ENCODE peak calls at places on chromosomes 5 and 9, in eight cellular contexts. One of them, this sample, is unnamed.

GRCh38 chr5:170907758-170908157 is 45.9 kb downstream of the RANBP17 start:
- DNase-seq in A549: no peak
- DNase-seq in hypothalamus: no peak
- DNase-seq in anterior cingulate cortex: no peak
- DNase-seq in stimulated activated CD8-positive, alpha-beta memory T cell treated with anti-CD3 and anti-CD28 coated beads, Interleukin-7, amount 100 ng/mL, for 4 hours: no peak
- DNase-seq in H9: no peak
- DNase-seq in neural crest cell: no peak
- DNase-seq in stimulated activated CD4-positive, alpha-beta T cell treated with anti-CD3 and anti-CD28 coated beads, Interleukin-15, amount 100 ng/mL, for 1 hour: no peak
- DNase-seq in this sample: no peak

GRCh38 chr9:88532320-88532719 is 2.7 kb upstream of the NXNL2 start:
- DNase-seq in A549: peak
- DNase-seq in hypothalamus: no peak
- DNase-seq in anterior cingulate cortex: no peak
- DNase-seq in stimulated activated CD8-positive, alpha-beta memory T cell treated with anti-CD3 and anti-CD28 coated beads, Interleukin-7, amount 100 ng/mL, for 4 hours: no peak
- DNase-seq in H9: peak
- DNase-seq in neural crest cell: peak
- DNase-seq in stimulated activated CD4-positive, alpha-beta T cell treated with anti-CD3 and anti-CD28 coated beads, Interleukin-15, amount 100 ng/mL, for 1 hour: no peak
- DNase-seq in this sample: no peak

GRCh38 chr5:145293716-145294115 is 541.4 kb downstream of the PRELID2 start:
- DNase-seq in A549: no peak
- DNase-seq in hypothalamus: no peak
- DNase-seq in anterior cingulate cortex: no peak
- DNase-seq in stimulated activated CD8-positive, alpha-beta memory T cell treated with anti-CD3 and anti-CD28 coated beads, Interleukin-7, amount 100 ng/mL, for 4 hours: no peak
- DNase-seq in H9: no peak
- DNase-seq in neural crest cell: no peak
- DNase-seq in stimulated activated CD4-positive, alpha-beta T cell treated with anti-CD3 and anti-CD28 coated beads, Interleukin-15, amount 100 ng/mL, for 1 hour: no peak
- DNase-seq in this sample: no peak

GRCh38 chr5:102971693-102972293 is 148.1 kb downstream of the GIN1 start:
- DNase-seq in A549: peak
- DNase-seq in hypothalamus: no peak
- DNase-seq in anterior cingulate cortex: no peak
- DNase-seq in stimulated activated CD8-positive, alpha-beta memory T cell treated with anti-CD3 and anti-CD28 coated beads, Interleukin-7, amount 100 ng/mL, for 4 hours: no peak
- DNase-seq in H9: no peak
- DNase-seq in neural crest cell: no peak
- DNase-seq in stimulated activated CD4-positive, alpha-beta T cell treated with anti-CD3 and anti-CD28 coated beads, Interleukin-15, amount 100 ng/mL, for 1 hour: no peak
- DNase-seq in this sample: no peak

GRCh38 chr9:137294684-137295312 is 7.3 kb downstream of the NRARP start:
- DNase-seq in A549: no peak
- DNase-seq in hypothalamus: no peak
- DNase-seq in anterior cingulate cortex: no peak
- DNase-seq in stimulated activated CD8-positive, alpha-beta memory T cell treated with anti-CD3 and anti-CD28 coated beads, Interleukin-7, amount 100 ng/mL, for 4 hours: no peak
- DNase-seq in H9: peak
- DNase-seq in neural crest cell: no peak
- DNase-seq in stimulated activated CD4-positive, alpha-beta T cell treated with anti-CD3 and anti-CD28 coated beads, Interleukin-15, amount 100 ng/mL, for 1 hour: no peak
- DNase-seq in this sample: no peak

GRCh38 chr5:139251281-139251687 is 42.3 kb upstream of the MATR3 start:
- DNase-seq in A549: no peak
- DNase-seq in hypothalamus: no peak
- DNase-seq in anterior cingulate cortex: no peak
- DNase-seq in stimulated activated CD8-positive, alpha-beta memory T cell treated with anti-CD3 and anti-CD28 coated beads, Interleukin-7, amount 100 ng/mL, for 4 hours: peak
- DNase-seq in H9: peak
- DNase-seq in neural crest cell: no peak
- DNase-seq in stimulated activated CD4-positive, alpha-beta T cell treated with anti-CD3 and anti-CD28 coated beads, Interleukin-15, amount 100 ng/mL, for 1 hour: no peak
- DNase-seq in this sample: no peak

GRCh38 chr5:68086857-68087256 is 128.7 kb upstream of the PIK3R1 start:
- DNase-seq in A549: no peak
- DNase-seq in hypothalamus: peak
- DNase-seq in anterior cingulate cortex: peak
- DNase-seq in stimulated activated CD8-positive, alpha-beta memory T cell treated with anti-CD3 and anti-CD28 coated beads, Interleukin-7, amount 100 ng/mL, for 4 hours: no peak
- DNase-seq in H9: no peak
- DNase-seq in neural crest cell: no peak
- DNase-seq in stimulated activated CD4-positive, alpha-beta T cell treated with anti-CD3 and anti-CD28 coated beads, Interleukin-15, amount 100 ng/mL, for 1 hour: no peak
- DNase-seq in this sample: peak

GRCh38 chr5:107542428-107542827 is 128.3 kb downstream of the EFNA5 start:
- DNase-seq in A549: peak
- DNase-seq in hypothalamus: no peak
- DNase-seq in anterior cingulate cortex: no peak
- DNase-seq in stimulated activated CD8-positive, alpha-beta memory T cell treated with anti-CD3 and anti-CD28 coated beads, Interleukin-7, amount 100 ng/mL, for 4 hours: no peak
- DNase-seq in H9: no peak
- DNase-seq in neural crest cell: no peak
- DNase-seq in stimulated activated CD4-positive, alpha-beta T cell treated with anti-CD3 and anti-CD28 coated beads, Interleukin-15, amount 100 ng/mL, for 1 hour: no peak
- DNase-seq in this sample: peak

GRCh38 chr5:181241393-181241975 is 2.2 kb downstream of the RACK1 start:
- DNase-seq in A549: no peak
- DNase-seq in hypothalamus: no peak
- DNase-seq in anterior cingulate cortex: no peak
- DNase-seq in stimulated activated CD8-positive, alpha-beta memory T cell treated with anti-CD3 and anti-CD28 coated beads, Interleukin-7, amount 100 ng/mL, for 4 hours: no peak
- DNase-seq in H9: no peak
- DNase-seq in neural crest cell: no peak
- DNase-seq in stimulated activated CD4-positive, alpha-beta T cell treated with anti-CD3 and anti-CD28 coated beads, Interleukin-15, amount 100 ng/mL, for 1 hour: no peak
- DNase-seq in this sample: peak

GRCh38 chr5:116685069-116685468 is 110.4 kb upstream of the SEMA6A start:
- DNase-seq in A549: no peak
- DNase-seq in hypothalamus: no peak
- DNase-seq in anterior cingulate cortex: no peak
- DNase-seq in stimulated activated CD8-positive, alpha-beta memory T cell treated with anti-CD3 and anti-CD28 coated beads, Interleukin-7, amount 100 ng/mL, for 4 hours: no peak
- DNase-seq in H9: no peak
- DNase-seq in neural crest cell: no peak
- DNase-seq in stimulated activated CD4-positive, alpha-beta T cell treated with anti-CD3 and anti-CD28 coated beads, Interleukin-15, amount 100 ng/mL, for 1 hour: no peak
- DNase-seq in this sample: no peak

GRCh38 chr9:86080112-86080579 is 19.2 kb downstream of the GOLM1 start:
- DNase-seq in A549: no peak
- DNase-seq in hypothalamus: no peak
- DNase-seq in anterior cingulate cortex: no peak
- DNase-seq in stimulated activated CD8-positive, alpha-beta memory T cell treated with anti-CD3 and anti-CD28 coated beads, Interleukin-7, amount 100 ng/mL, for 4 hours: no peak
- DNase-seq in H9: no peak
- DNase-seq in neural crest cell: no peak
- DNase-seq in stimulated activated CD4-positive, alpha-beta T cell treated with anti-CD3 and anti-CD28 coated beads, Interleukin-15, amount 100 ng/mL, for 1 hour: no peak
- DNase-seq in this sample: no peak

GRCh38 chr9:76371901-76372300 is 22.3 kb downstream of the RFK start:
- DNase-seq in A549: no peak
- DNase-seq in hypothalamus: no peak
- DNase-seq in anterior cingulate cortex: no peak
- DNase-seq in stimulated activated CD8-positive, alpha-beta memory T cell treated with anti-CD3 and anti-CD28 coated beads, Interleukin-7, amount 100 ng/mL, for 4 hours: no peak
- DNase-seq in H9: no peak
- DNase-seq in neural crest cell: no peak
- DNase-seq in stimulated activated CD4-positive, alpha-beta T cell treated with anti-CD3 and anti-CD28 coated beads, Interleukin-15, amount 100 ng/mL, for 1 hour: no peak
- DNase-seq in this sample: no peak

GRCh38 chr9:73539881-73540280 is 388.2 kb downstream of the ANXA1 start:
- DNase-seq in A549: no peak
- DNase-seq in hypothalamus: no peak
- DNase-seq in anterior cingulate cortex: no peak
- DNase-seq in stimulated activated CD8-positive, alpha-beta memory T cell treated with anti-CD3 and anti-CD28 coated beads, Interleukin-7, amount 100 ng/mL, for 4 hours: no peak
- DNase-seq in H9: no peak
- DNase-seq in neural crest cell: no peak
- DNase-seq in stimulated activated CD4-positive, alpha-beta T cell treated with anti-CD3 and anti-CD28 coated beads, Interleukin-15, amount 100 ng/mL, for 1 hour: no peak
- DNase-seq in this sample: no peak

GRCh38 chr9:90287567-90288274 is 354.9 kb downstream of the DIRAS2 start:
- DNase-seq in A549: no peak
- DNase-seq in hypothalamus: no peak
- DNase-seq in anterior cingulate cortex: no peak
- DNase-seq in stimulated activated CD8-positive, alpha-beta memory T cell treated with anti-CD3 and anti-CD28 coated beads, Interleukin-7, amount 100 ng/mL, for 4 hours: no peak
- DNase-seq in H9: no peak
- DNase-seq in neural crest cell: no peak
- DNase-seq in stimulated activated CD4-positive, alpha-beta T cell treated with anti-CD3 and anti-CD28 coated beads, Interleukin-15, amount 100 ng/mL, for 1 hour: no peak
- DNase-seq in this sample: no peak

GRCh38 chr5:5688194-5688924 is 265.9 kb downstream of the ICE1 start:
- DNase-seq in A549: no peak
- DNase-seq in hypothalamus: no peak
- DNase-seq in anterior cingulate cortex: no peak
- DNase-seq in stimulated activated CD8-positive, alpha-beta memory T cell treated with anti-CD3 and anti-CD28 coated beads, Interleukin-7, amount 100 ng/mL, for 4 hours: no peak
- DNase-seq in H9: no peak
- DNase-seq in neural crest cell: no peak
- DNase-seq in stimulated activated CD4-positive, alpha-beta T cell treated with anti-CD3 and anti-CD28 coated beads, Interleukin-15, amount 100 ng/mL, for 1 hour: no peak
- DNase-seq in this sample: no peak

GRCh38 chr5:153938131-153938842 is 100.4 kb downstream of the FAM114A2 start:
- DNase-seq in A549: no peak
- DNase-seq in hypothalamus: no peak
- DNase-seq in anterior cingulate cortex: no peak
- DNase-seq in stimulated activated CD8-positive, alpha-beta memory T cell treated with anti-CD3 and anti-CD28 coated beads, Interleukin-7, amount 100 ng/mL, for 4 hours: no peak
- DNase-seq in H9: no peak
- DNase-seq in neural crest cell: no peak
- DNase-seq in stimulated activated CD4-positive, alpha-beta T cell treated with anti-CD3 and anti-CD28 coated beads, Interleukin-15, amount 100 ng/mL, for 1 hour: no peak
- DNase-seq in this sample: peak

GRCh38 chr5:181107699-181108098 is 23.3 kb downstream of the OR2V1 start:
- DNase-seq in A549: no peak
- DNase-seq in hypothalamus: no peak
- DNase-seq in anterior cingulate cortex: no peak
- DNase-seq in stimulated activated CD8-positive, alpha-beta memory T cell treated with anti-CD3 and anti-CD28 coated beads, Interleukin-7, amount 100 ng/mL, for 4 hours: no peak
- DNase-seq in H9: no peak
- DNase-seq in neural crest cell: no peak
- DNase-seq in stimulated activated CD4-positive, alpha-beta T cell treated with anti-CD3 and anti-CD28 coated beads, Interleukin-15, amount 100 ng/mL, for 1 hour: no peak
- DNase-seq in this sample: no peak

GRCh38 chr5:40781843-40782409 is 16.2 kb downstream of the PRKAA1 start:
- DNase-seq in A549: no peak
- DNase-seq in hypothalamus: no peak
- DNase-seq in anterior cingulate cortex: no peak
- DNase-seq in stimulated activated CD8-positive, alpha-beta memory T cell treated with anti-CD3 and anti-CD28 coated beads, Interleukin-7, amount 100 ng/mL, for 4 hours: no peak
- DNase-seq in H9: no peak
- DNase-seq in neural crest cell: no peak
- DNase-seq in stimulated activated CD4-positive, alpha-beta T cell treated with anti-CD3 and anti-CD28 coated beads, Interleukin-15, amount 100 ng/mL, for 1 hour: no peak
- DNase-seq in this sample: no peak

GRCh38 chr9:134925011-134925511 is 7.3 kb upstream of the FCN1 start:
- DNase-seq in A549: no peak
- DNase-seq in hypothalamus: no peak
- DNase-seq in anterior cingulate cortex: no peak
- DNase-seq in stimulated activated CD8-positive, alpha-beta memory T cell treated with anti-CD3 and anti-CD28 coated beads, Interleukin-7, amount 100 ng/mL, for 4 hours: no peak
- DNase-seq in H9: no peak
- DNase-seq in neural crest cell: no peak
- DNase-seq in stimulated activated CD4-positive, alpha-beta T cell treated with anti-CD3 and anti-CD28 coated beads, Interleukin-15, amount 100 ng/mL, for 1 hour: no peak
- DNase-seq in this sample: no peak

GRCh38 chr5:101678494-101679193 is 617.4 kb downstream of the SLCO4C1 start:
- DNase-seq in A549: peak
- DNase-seq in hypothalamus: no peak
- DNase-seq in anterior cingulate cortex: peak
- DNase-seq in stimulated activated CD8-positive, alpha-beta memory T cell treated with anti-CD3 and anti-CD28 coated beads, Interleukin-7, amount 100 ng/mL, for 4 hours: no peak
- DNase-seq in H9: peak
- DNase-seq in neural crest cell: peak
- DNase-seq in stimulated activated CD4-positive, alpha-beta T cell treated with anti-CD3 and anti-CD28 coated beads, Interleukin-15, amount 100 ng/mL, for 1 hour: no peak
- DNase-seq in this sample: peak

GRCh38 chr5:84292788-84293653 is 91.7 kb downstream of the EDIL3 start:
- DNase-seq in A549: no peak
- DNase-seq in hypothalamus: no peak
- DNase-seq in anterior cingulate cortex: no peak
- DNase-seq in stimulated activated CD8-positive, alpha-beta memory T cell treated with anti-CD3 and anti-CD28 coated beads, Interleukin-7, amount 100 ng/mL, for 4 hours: no peak
- DNase-seq in H9: no peak
- DNase-seq in neural crest cell: no peak
- DNase-seq in stimulated activated CD4-positive, alpha-beta T cell treated with anti-CD3 and anti-CD28 coated beads, Interleukin-15, amount 100 ng/mL, for 1 hour: no peak
- DNase-seq in this sample: no peak

GRCh38 chr9:121450241-121450640 is 49.4 kb downstream of the GGTA1 start:
- DNase-seq in A549: no peak
- DNase-seq in hypothalamus: no peak
- DNase-seq in anterior cingulate cortex: no peak
- DNase-seq in stimulated activated CD8-positive, alpha-beta memory T cell treated with anti-CD3 and anti-CD28 coated beads, Interleukin-7, amount 100 ng/mL, for 4 hours: no peak
- DNase-seq in H9: no peak
- DNase-seq in neural crest cell: no peak
- DNase-seq in stimulated activated CD4-positive, alpha-beta T cell treated with anti-CD3 and anti-CD28 coated beads, Interleukin-15, amount 100 ng/mL, for 1 hour: no peak
- DNase-seq in this sample: no peak

GRCh38 chr9:105447814-105448812 is at the start of gene FSD1L:
- DNase-seq in A549: peak
- DNase-seq in hypothalamus: peak
- DNase-seq in anterior cingulate cortex: peak
- DNase-seq in stimulated activated CD8-positive, alpha-beta memory T cell treated with anti-CD3 and anti-CD28 coated beads, Interleukin-7, amount 100 ng/mL, for 4 hours: peak
- DNase-seq in H9: peak
- DNase-seq in neural crest cell: peak
- DNase-seq in stimulated activated CD4-positive, alpha-beta T cell treated with anti-CD3 and anti-CD28 coated beads, Interleukin-15, amount 100 ng/mL, for 1 hour: peak
- DNase-seq in this sample: peak

GRCh38 chr5:114122852-114123251 is 239.0 kb upstream of the KCNN2 start:
- DNase-seq in A549: no peak
- DNase-seq in hypothalamus: no peak
- DNase-seq in anterior cingulate cortex: no peak
- DNase-seq in stimulated activated CD8-positive, alpha-beta memory T cell treated with anti-CD3 and anti-CD28 coated beads, Interleukin-7, amount 100 ng/mL, for 4 hours: no peak
- DNase-seq in H9: no peak
- DNase-seq in neural crest cell: no peak
- DNase-seq in stimulated activated CD4-positive, alpha-beta T cell treated with anti-CD3 and anti-CD28 coated beads, Interleukin-15, amount 100 ng/mL, for 1 hour: no peak
- DNase-seq in this sample: no peak

GRCh38 chr5:32707394-32707997 is 3.6 kb upstream of the NPR3 start:
- DNase-seq in A549: peak
- DNase-seq in hypothalamus: no peak
- DNase-seq in anterior cingulate cortex: no peak
- DNase-seq in stimulated activated CD8-positive, alpha-beta memory T cell treated with anti-CD3 and anti-CD28 coated beads, Interleukin-7, amount 100 ng/mL, for 4 hours: no peak
- DNase-seq in H9: no peak
- DNase-seq in neural crest cell: peak
- DNase-seq in stimulated activated CD4-positive, alpha-beta T cell treated with anti-CD3 and anti-CD28 coated beads, Interleukin-15, amount 100 ng/mL, for 1 hour: no peak
- DNase-seq in this sample: no peak

GRCh38 chr5:141826674-141827073 is 51.5 kb downstream of the PCDH1 start:
- DNase-seq in A549: no peak
- DNase-seq in hypothalamus: no peak
- DNase-seq in anterior cingulate cortex: no peak
- DNase-seq in stimulated activated CD8-positive, alpha-beta memory T cell treated with anti-CD3 and anti-CD28 coated beads, Interleukin-7, amount 100 ng/mL, for 4 hours: no peak
- DNase-seq in H9: no peak
- DNase-seq in neural crest cell: no peak
- DNase-seq in stimulated activated CD4-positive, alpha-beta T cell treated with anti-CD3 and anti-CD28 coated beads, Interleukin-15, amount 100 ng/mL, for 1 hour: no peak
- DNase-seq in this sample: no peak